ENCODE peak calls at places on chromosomes 13 and 19, in four cellular contexts. U is IMR-90, F is HepG2, D is K562. Z is an unnamed sample.

GRCh38 chr13:48828962-48829405 is 146.7 kb upstream of the FNDC3A start:
- DNase-seq in U (peak), D (no peak), F (no peak), Z (no peak)

GRCh38 chr19:19361075-19361594 is 40.5 kb downstream of the MAU2 start:
- DNase-seq in U (peak), F (peak), D (peak), Z (peak)

GRCh38 chr19:16330368-16330801 is 5.8 kb downstream of the KLF2 start:
- DNase-seq in U (peak), F (peak), D (peak), Z (no peak)

GRCh38 chr19:13275016-13275722 is 125.0 kb downstream of the IER2 start:
- DNase-seq in U (no peak), F (no peak), D (no peak), Z (no peak)

GRCh38 chr19:56170261-56170660 is 5.5 kb upstream of the GALP start:
- DNase-seq in F (peak), D (peak), U (peak), Z (no peak)

GRCh38 chr13:74027161-74027779 is 106.9 kb downstream of the KLF12 start:
- DNase-seq in D (no peak), F (no peak), U (no peak), Z (no peak)

GRCh38 chr19:41363753-41364545 is at the start of gene B9D2:
- DNase-seq in D (peak), F (peak), U (peak), Z (peak)

GRCh38 chr13:80249906-80250513 is 90.9 kb downstream of the SPRY2 start:
- DNase-seq in D (no peak), U (no peak), F (no peak), Z (no peak)

GRCh38 chr19:36006955-36007354 is 1.7 kb downstream of the SYNE4 start:
- DNase-seq in D (no peak), F (no peak), U (no peak), Z (no peak)

GRCh38 chr13:59300347-59301165 is 863.2 kb downstream of the DIAPH3 start:
- DNase-seq in F (no peak), U (no peak), D (peak), Z (no peak)

GRCh38 chr19:8256276-8257051 is 47.3 kb downstream of the CERS4 start:
- DNase-seq in U (no peak), D (no peak), F (no peak), Z (no peak)

GRCh38 chr13:21310220-21310619 is 133.8 kb downstream of the MRPL57 start:
- DNase-seq in U (no peak), F (no peak), D (no peak), Z (no peak)

GRCh38 chr13:110685305-110685704 is 20.6 kb downstream of the CARS2 start:
- DNase-seq in U (peak), D (no peak), F (no peak), Z (no peak)

GRCh38 chr13:113781571-113781970 is 22.5 kb downstream of the TMEM255B start:
- DNase-seq in U (no peak), D (no peak), F (no peak), Z (no peak)
- H2AFZ ChIP-seq in U (no peak), D (no peak), F (no peak), Z (no peak)

DNA sequence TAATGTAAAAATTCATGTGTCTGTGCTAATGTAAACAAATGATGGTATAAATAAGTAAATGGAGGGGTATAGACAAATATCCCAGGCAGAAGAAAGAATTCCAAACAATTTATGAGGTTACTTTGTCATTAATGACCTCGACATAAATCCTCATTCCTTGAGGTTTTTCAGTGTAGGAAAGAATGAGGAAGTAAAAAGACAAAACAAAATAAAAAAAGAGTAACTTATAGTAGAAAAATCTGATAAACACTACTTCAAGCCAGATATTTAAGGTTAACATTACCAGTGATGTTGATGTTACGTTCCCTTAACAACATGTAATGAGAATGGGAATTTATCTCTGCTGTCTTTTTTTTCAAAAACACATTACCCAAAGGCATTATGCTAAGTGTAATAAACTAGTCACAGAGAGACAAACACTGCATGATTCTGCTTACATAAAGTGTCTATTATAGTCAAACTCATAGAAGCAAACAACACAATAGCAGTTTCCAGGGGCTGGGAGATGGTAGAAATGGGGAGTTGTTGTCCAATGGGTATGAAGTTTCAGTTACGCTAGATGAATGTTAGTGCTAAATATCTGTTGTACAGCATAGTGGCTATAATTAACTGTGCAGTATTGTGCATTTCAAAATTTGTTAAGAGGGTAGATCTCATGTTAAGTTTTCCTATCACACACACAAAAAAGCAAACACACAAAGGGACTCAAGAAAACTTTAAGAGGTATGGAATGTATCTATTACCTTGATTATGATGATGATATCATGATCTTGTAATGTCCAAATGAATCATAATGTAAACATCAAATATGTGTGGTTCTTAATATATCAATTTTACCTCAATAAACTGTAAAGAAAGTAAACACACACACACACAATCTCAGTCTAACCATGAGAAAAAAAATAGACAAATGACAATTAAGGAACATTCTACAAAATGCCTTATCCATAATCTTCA is 934.9 kb downstream of the SLITRK1 start:
- DNase-seq in U (peak), D (no peak), F (no peak), Z (no peak)
- TF ChIP-seq BHLHE40 in U (no peak), D (no peak), F (no peak), Z (no peak)

GRCh38 chr19:34669305-34669704 is 7.7 kb downstream of the SCGB2B2 start:
- DNase-seq in F (no peak), D (no peak), U (no peak), Z (no peak)

GRCh38 chr19:34666958-34667265 is 10.0 kb downstream of the SCGB2B2 start:
- DNase-seq in F (no peak), U (no peak), D (no peak), Z (no peak)

GRCh38 chr19:34666200-34666957 is 10.6 kb downstream of the SCGB2B2 start:
- DNase-seq in F (no peak), U (no peak), D (no peak), Z (no peak)

GRCh38 chr19:34664870-34665269 is 12.1 kb downstream of the SCGB2B2 start:
- DNase-seq in D (no peak), U (no peak), F (no peak), Z (no peak)

DNA sequence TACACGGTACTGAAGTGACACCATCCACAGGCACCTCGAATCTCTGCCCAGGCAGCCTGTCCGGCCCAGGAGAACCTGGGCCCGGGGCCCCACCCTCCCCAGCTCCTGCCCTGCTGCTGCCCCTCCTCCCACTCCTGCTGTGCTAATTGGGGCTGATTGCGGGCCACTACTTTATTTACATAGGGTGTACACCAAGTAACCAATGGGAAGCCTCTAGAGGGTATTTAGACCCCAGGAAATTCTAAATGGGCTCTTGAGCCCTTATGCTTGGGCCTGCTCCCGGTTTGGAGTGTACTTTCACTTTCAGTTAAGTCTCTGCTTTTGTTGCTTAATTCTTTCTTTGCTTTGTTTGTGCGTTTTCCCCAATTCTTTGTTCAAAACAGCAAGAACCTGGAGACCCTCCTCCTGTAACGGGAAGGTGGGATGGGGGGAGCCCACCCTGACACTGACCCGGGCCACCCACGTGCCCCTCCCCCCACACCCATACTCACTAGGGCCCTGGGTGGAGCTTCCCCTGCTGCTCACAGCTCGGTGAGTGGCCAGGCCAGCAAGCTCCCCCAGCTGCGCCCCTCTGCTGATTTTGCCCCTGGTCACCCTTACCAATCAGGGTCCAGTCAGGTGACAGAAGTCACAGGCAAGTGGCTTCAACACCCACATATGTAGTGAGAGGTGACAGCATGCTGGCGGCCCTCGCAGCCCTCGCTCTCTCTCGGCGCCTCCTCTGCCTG is 9.4 kb downstream of the SCGB2B2 start:
- DNase-seq in D (no peak), U (peak), F (peak), Z (no peak)
- H2AFZ ChIP-seq in D (peak), U (peak), F (peak), Z (no peak)

GRCh38 chr19:3366761-3367571 is 583 bp downstream of the NFIC start:
- DNase-seq in D (peak), U (no peak), F (no peak), Z (no peak)
- TF ChIP-seq BHLHE40 in D (no peak), U (no peak), F (no peak), Z (peak)

DNA sequence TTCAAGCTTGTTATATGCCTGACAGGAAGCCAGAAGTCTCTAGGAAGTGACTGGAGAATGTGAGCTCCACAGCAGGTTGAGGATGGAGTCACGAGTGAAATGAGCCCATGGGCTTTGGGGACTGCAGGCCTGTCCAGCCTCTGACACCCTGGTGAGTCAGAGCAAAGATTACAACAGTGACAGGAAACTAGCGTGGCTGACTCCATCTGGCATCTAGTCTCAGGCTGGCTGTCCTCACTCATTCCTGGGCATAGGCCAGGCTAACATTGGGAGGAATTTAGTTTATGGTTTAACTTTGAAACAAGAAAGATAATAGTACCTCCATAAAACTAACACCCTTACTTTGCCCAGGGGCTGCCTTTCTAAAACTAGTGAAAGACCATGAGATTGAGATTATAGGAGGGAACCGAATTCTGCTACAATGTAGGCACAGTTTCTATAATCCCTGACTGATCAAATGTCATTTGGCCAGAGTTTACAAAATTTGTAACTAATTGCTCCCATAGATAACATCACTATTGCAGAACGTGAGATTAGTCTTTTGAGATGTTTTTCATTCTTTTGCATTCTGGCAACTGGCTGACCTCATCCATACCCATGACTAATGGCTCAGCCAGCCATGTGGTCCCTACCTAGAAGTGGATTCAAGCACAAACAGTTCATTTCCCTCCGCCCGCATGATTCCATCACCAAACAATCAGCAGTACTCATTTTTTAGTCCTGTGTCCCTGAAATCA is 28.4 kb downstream of the PSG1 start:
- DNase-seq in F (peak), U (peak), D (no peak), Z (no peak)
- H2AFZ ChIP-seq in F (no peak), U (no peak), D (no peak), Z (no peak)

DNA sequence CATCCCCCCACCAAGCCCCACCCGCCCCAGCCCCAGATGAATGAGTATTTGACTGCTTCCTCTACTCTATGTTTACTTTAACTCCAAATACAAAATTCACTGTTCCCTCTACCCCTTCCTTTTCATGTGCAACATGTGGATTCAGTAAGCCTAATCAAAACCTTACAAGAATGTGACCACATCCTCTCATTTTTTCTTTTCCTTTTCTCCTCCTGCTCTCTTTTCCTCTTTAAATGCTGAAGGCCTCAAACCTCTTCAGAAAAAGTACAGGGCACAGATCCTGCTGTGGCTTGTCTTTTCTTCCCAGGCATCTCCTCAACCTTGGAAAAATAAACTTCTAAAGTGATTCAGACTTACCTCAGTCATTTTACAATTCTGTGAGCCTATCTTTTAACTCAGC is 119.0 kb downstream of the MYCBP2 start:
- DNase-seq in F (no peak), U (peak), D (no peak), Z (no peak)
- TF ChIP-seq BHLHE40 in F (no peak), U (no peak), D (no peak), Z (no peak)

GRCh38 chr19:29690842-29691241 is 24.2 kb downstream of the C19orf12 start:
- DNase-seq in F (peak), D (peak), U (peak), Z (no peak)
- H2AFZ ChIP-seq in F (no peak), D (peak), U (peak), Z (peak)

GRCh38 chr19:1482361-1483066 is 3.5 kb upstream of the C19orf25 start:
- DNase-seq in F (peak), U (no peak), D (no peak), Z (no peak)

GRCh38 chr19:1481224-1481892 is 2.3 kb upstream of the C19orf25 start:
- DNase-seq in D (no peak), U (no peak), F (no peak), Z (no peak)

GRCh38 chr19:1483979-1484428 is 5.0 kb upstream of the C19orf25 start:
- DNase-seq in U (no peak), F (no peak), D (no peak), Z (no peak)

GRCh38 chr19:1481893-1482360 is 2.9 kb upstream of the C19orf25 start:
- DNase-seq in F (no peak), D (no peak), U (no peak), Z (no peak)

GRCh38 chr19:1483067-1483978 is 4.3 kb upstream of the C19orf25 start:
- DNase-seq in U (no peak), D (no peak), F (no peak), Z (no peak)
- TF ChIP-seq BHLHE40 in U (no peak), D (no peak), F (no peak), Z (no peak)

DNA sequence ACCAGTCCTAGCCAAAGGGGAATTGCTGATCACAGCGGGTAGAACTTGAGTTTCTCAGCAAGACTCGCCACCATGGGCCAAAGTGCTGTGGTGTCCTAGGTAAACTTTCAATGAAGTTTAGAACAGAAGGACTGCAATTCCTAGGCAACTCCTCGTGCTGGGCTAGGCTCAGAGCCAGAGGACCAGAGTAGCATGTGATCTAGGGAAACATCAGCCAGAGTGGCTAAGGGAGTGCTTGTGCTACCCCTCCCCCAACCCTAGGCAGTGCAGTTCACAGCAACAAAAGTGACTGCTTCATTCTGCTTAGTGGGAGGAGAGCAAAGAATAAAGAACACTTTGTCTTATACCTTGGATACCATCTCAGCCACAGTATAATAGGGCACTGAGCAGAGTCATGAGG is 1658.6 kb upstream of the MIR17HG start:
- DNase-seq in F (no peak), D (no peak), U (no peak), Z (no peak)
- H2AFZ ChIP-seq in F (no peak), D (no peak), U (no peak), Z (no peak)

Z was measured in GM12878.